ENCODE peak calls at places on chromosome 14, in seven cellular contexts. One of them, this sample, is unnamed.

GRCh38 chr14:60229614-60230013 is 19.4 kb upstream of the PPM1A start:
- DNase-seq in GOT3: no peak
- DNase-seq in left ventricle myocardium superior: no peak
- DNase-seq in GM23248: no peak
- DNase-seq in activated CD4-positive, alpha-beta T cell treated with anti-CD3 and anti-CD28 coated beads, Interleukin-2, amount 10 ng/mL, durations not matched to agents 7 days and 5 days: no peak
- DNase-seq in T-cell: no peak
- DNase-seq in epithelial cell of esophagus: no peak
- DNase-seq in this sample: no peak

GRCh38 chr14:105300542-105301102 is at the start of gene BRF1:
- DNase-seq in GOT3: peak; percentile 72
- DNase-seq in left ventricle myocardium superior: peak; percentile 97
- DNase-seq in GM23248: peak; percentile 96
- DNase-seq in activated CD4-positive, alpha-beta T cell treated with anti-CD3 and anti-CD28 coated beads, Interleukin-2, amount 10 ng/mL, durations not matched to agents 7 days and 5 days: peak; percentile 97
- DNase-seq in T-cell: peak; percentile 99
- DNase-seq in epithelial cell of esophagus: peak; percentile 94
- DNase-seq in this sample: peak; percentile 67

GRCh38 chr14:73744874-73745529 is 30.8 kb upstream of the PNMA1 start:
- DNase-seq in GOT3: no peak
- DNase-seq in left ventricle myocardium superior: no peak
- DNase-seq in GM23248: no peak
- DNase-seq in activated CD4-positive, alpha-beta T cell treated with anti-CD3 and anti-CD28 coated beads, Interleukin-2, amount 10 ng/mL, durations not matched to agents 7 days and 5 days: no peak
- DNase-seq in T-cell: no peak
- DNase-seq in epithelial cell of esophagus: peak; percentile 90
- DNase-seq in this sample: no peak

GRCh38 chr14:22387776-22388241 is 201.2 kb downstream of the DAD1 start:
- DNase-seq in GOT3: no peak
- DNase-seq in left ventricle myocardium superior: no peak
- DNase-seq in GM23248: no peak
- DNase-seq in activated CD4-positive, alpha-beta T cell treated with anti-CD3 and anti-CD28 coated beads, Interleukin-2, amount 10 ng/mL, durations not matched to agents 7 days and 5 days: no peak
- DNase-seq in T-cell: no peak
- DNase-seq in epithelial cell of esophagus: no peak
- DNase-seq in this sample: no peak

GRCh38 chr14:105064721-105065143 is 498 bp downstream of the GPR132 start:
- DNase-seq in GOT3: no peak
- DNase-seq in left ventricle myocardium superior: peak; percentile 45
- DNase-seq in GM23248: peak; percentile 35
- DNase-seq in activated CD4-positive, alpha-beta T cell treated with anti-CD3 and anti-CD28 coated beads, Interleukin-2, amount 10 ng/mL, durations not matched to agents 7 days and 5 days: peak; percentile 31
- DNase-seq in T-cell: no peak
- DNase-seq in epithelial cell of esophagus: no peak
- DNase-seq in this sample: peak; percentile 41

GRCh38 chr14:104441275-104442106 is 138.1 kb upstream of the C14orf180 start:
- DNase-seq in GOT3: no peak
- DNase-seq in left ventricle myocardium superior: no peak
- DNase-seq in GM23248: no peak
- DNase-seq in activated CD4-positive, alpha-beta T cell treated with anti-CD3 and anti-CD28 coated beads, Interleukin-2, amount 10 ng/mL, durations not matched to agents 7 days and 5 days: peak; percentile 4
- DNase-seq in T-cell: no peak
- DNase-seq in epithelial cell of esophagus: no peak
- DNase-seq in this sample: no peak

GRCh38 chr14:59428581-59429012 is 36.6 kb downstream of the GPR135 start:
- DNase-seq in GOT3: no peak
- DNase-seq in left ventricle myocardium superior: no peak
- DNase-seq in GM23248: peak; percentile 75
- DNase-seq in activated CD4-positive, alpha-beta T cell treated with anti-CD3 and anti-CD28 coated beads, Interleukin-2, amount 10 ng/mL, durations not matched to agents 7 days and 5 days: no peak
- DNase-seq in T-cell: no peak
- DNase-seq in epithelial cell of esophagus: no peak
- DNase-seq in this sample: peak; percentile 25

GRCh38 chr14:32623300-32624093 is 294.4 kb downstream of the AKAP6 start:
- DNase-seq in GOT3: no peak
- DNase-seq in left ventricle myocardium superior: no peak
- DNase-seq in GM23248: peak; percentile 72
- DNase-seq in activated CD4-positive, alpha-beta T cell treated with anti-CD3 and anti-CD28 coated beads, Interleukin-2, amount 10 ng/mL, durations not matched to agents 7 days and 5 days: no peak
- DNase-seq in T-cell: no peak
- DNase-seq in epithelial cell of esophagus: peak; percentile 62
- DNase-seq in this sample: peak; percentile 73

GRCh38 chr14:58639842-58640484 is 2.2 kb downstream of the DACT1 start:
- DNase-seq in GOT3: no peak
- DNase-seq in left ventricle myocardium superior: no peak
- DNase-seq in GM23248: peak; percentile 89
- DNase-seq in activated CD4-positive, alpha-beta T cell treated with anti-CD3 and anti-CD28 coated beads, Interleukin-2, amount 10 ng/mL, durations not matched to agents 7 days and 5 days: no peak
- DNase-seq in T-cell: no peak
- DNase-seq in epithelial cell of esophagus: peak; percentile 69
- DNase-seq in this sample: peak; percentile 76

GRCh38 chr14:69039287-69039628 is 60.2 kb upstream of the ACTN1 start:
- DNase-seq in GOT3: no peak
- DNase-seq in left ventricle myocardium superior: no peak
- DNase-seq in GM23248: peak; percentile 85
- DNase-seq in activated CD4-positive, alpha-beta T cell treated with anti-CD3 and anti-CD28 coated beads, Interleukin-2, amount 10 ng/mL, durations not matched to agents 7 days and 5 days: no peak
- DNase-seq in T-cell: no peak
- DNase-seq in epithelial cell of esophagus: peak; percentile 84
- DNase-seq in this sample: peak; percentile 89

GRCh38 chr14:72256055-72256454 is 323.8 kb downstream of the RGS6 start:
- DNase-seq in GOT3: no peak
- DNase-seq in left ventricle myocardium superior: no peak
- DNase-seq in GM23248: peak; percentile 4
- DNase-seq in activated CD4-positive, alpha-beta T cell treated with anti-CD3 and anti-CD28 coated beads, Interleukin-2, amount 10 ng/mL, durations not matched to agents 7 days and 5 days: no peak
- DNase-seq in T-cell: no peak
- DNase-seq in epithelial cell of esophagus: peak; percentile 49
- DNase-seq in this sample: peak; percentile 84

GRCh38 chr14:33414041-33414440 is 475.4 kb downstream of the NPAS3 start:
- DNase-seq in GOT3: no peak
- DNase-seq in left ventricle myocardium superior: no peak
- DNase-seq in GM23248: no peak
- DNase-seq in activated CD4-positive, alpha-beta T cell treated with anti-CD3 and anti-CD28 coated beads, Interleukin-2, amount 10 ng/mL, durations not matched to agents 7 days and 5 days: no peak
- DNase-seq in T-cell: no peak
- DNase-seq in epithelial cell of esophagus: no peak
- DNase-seq in this sample: peak; percentile 19

GRCh38 chr14:91303091-91303923 is 58.8 kb upstream of the GPR68 start:
- DNase-seq in GOT3: no peak
- DNase-seq in left ventricle myocardium superior: peak; percentile 58
- DNase-seq in GM23248: peak; percentile 12
- DNase-seq in activated CD4-positive, alpha-beta T cell treated with anti-CD3 and anti-CD28 coated beads, Interleukin-2, amount 10 ng/mL, durations not matched to agents 7 days and 5 days: peak; percentile 68
- DNase-seq in T-cell: peak; percentile 38
- DNase-seq in epithelial cell of esophagus: peak; percentile 36
- DNase-seq in this sample: no peak

GRCh38 chr14:103840016-103840415 is 7.4 kb downstream of the PPP1R13B start:
- DNase-seq in GOT3: no peak
- DNase-seq in left ventricle myocardium superior: no peak
- DNase-seq in GM23248: no peak
- DNase-seq in activated CD4-positive, alpha-beta T cell treated with anti-CD3 and anti-CD28 coated beads, Interleukin-2, amount 10 ng/mL, durations not matched to agents 7 days and 5 days: no peak
- DNase-seq in T-cell: no peak
- DNase-seq in epithelial cell of esophagus: no peak
- DNase-seq in this sample: peak; percentile 38

GRCh38 chr14:56057071-56057865 is 60.9 kb upstream of the PELI2 start:
- DNase-seq in GOT3: no peak
- DNase-seq in left ventricle myocardium superior: no peak
- DNase-seq in GM23248: no peak
- DNase-seq in activated CD4-positive, alpha-beta T cell treated with anti-CD3 and anti-CD28 coated beads, Interleukin-2, amount 10 ng/mL, durations not matched to agents 7 days and 5 days: no peak
- DNase-seq in T-cell: no peak
- DNase-seq in epithelial cell of esophagus: no peak
- DNase-seq in this sample: no peak

GRCh38 chr14:76687611-76688372 is 73.5 kb upstream of the VASH1 start:
- DNase-seq in GOT3: no peak
- DNase-seq in left ventricle myocardium superior: no peak
- DNase-seq in GM23248: no peak
- DNase-seq in activated CD4-positive, alpha-beta T cell treated with anti-CD3 and anti-CD28 coated beads, Interleukin-2, amount 10 ng/mL, durations not matched to agents 7 days and 5 days: no peak
- DNase-seq in T-cell: no peak
- DNase-seq in epithelial cell of esophagus: no peak
- DNase-seq in this sample: no peak

GRCh38 chr14:64220056-64220455 is 74.1 kb downstream of the ESR2 start:
- DNase-seq in GOT3: no peak
- DNase-seq in left ventricle myocardium superior: no peak
- DNase-seq in GM23248: no peak
- DNase-seq in activated CD4-positive, alpha-beta T cell treated with anti-CD3 and anti-CD28 coated beads, Interleukin-2, amount 10 ng/mL, durations not matched to agents 7 days and 5 days: no peak
- DNase-seq in T-cell: no peak
- DNase-seq in epithelial cell of esophagus: no peak
- DNase-seq in this sample: no peak